ENCODE peak calls at places on chromosome 11, in ten cellular contexts. E, X, S, C, N, W, A, Z, F and I are unnamed samples.

GRCh38 chr11:61587541-61587941 is 6.7 kb upstream of the SYT7 start:
- DNase-seq in E (no peak), X (no peak), S (no peak), C (peak), N (peak), W (peak), A (no peak), Z (peak), F (no peak), I (peak)

GRCh38 chr11:116990061-116990473 is 108.2 kb downstream of the SIK3 start:
- DNase-seq in E (peak), X (peak), S (no peak), C (no peak), N (no peak), W (no peak), A (peak), Z (no peak), F (no peak), I (no peak)

GRCh38 chr11:69166186-69167115 is 10.7 kb downstream of the SMIM38 start:
- DNase-seq in E (peak), X (peak), S (no peak), C (peak), N (no peak), W (peak), A (peak), Z (peak), F (peak), I (no peak)

GRCh38 chr11:65421204-65422103 is 1.1 kb upstream of the NEAT1 start:
- DNase-seq in E (peak), X (peak), S (peak), C (peak), N (peak), W (peak), A (peak), Z (peak), F (peak), I (peak)

GRCh38 chr11:68264244-68264643 is 7.5 kb downstream of the C11orf24 start:
- DNase-seq in E (no peak), X (no peak), S (no peak), C (no peak), N (no peak), W (no peak), A (no peak), Z (no peak), F (no peak), I (no peak)

GRCh38 chr11:132496341-132496740 is 1036.0 kb downstream of the OPCML start:
- DNase-seq in E (no peak), X (peak), S (no peak), C (no peak), N (no peak), W (no peak), A (no peak), Z (no peak), F (no peak), I (no peak)

GRCh38 chr11:113550179-113550578 is 75.0 kb upstream of the DRD2 start:
- DNase-seq in E (no peak), X (no peak), S (no peak), C (no peak), N (no peak), W (no peak), A (no peak), Z (peak), F (peak), I (no peak)

GRCh38 chr11:46235777-46236688 is 41.4 kb upstream of the CREB3L1 start:
- DNase-seq in E (no peak), X (no peak), S (no peak), C (no peak), N (no peak), W (no peak), A (no peak), Z (no peak), F (no peak), I (no peak)

GRCh38 chr11:93541884-93542752 is 1.1 kb downstream of the SMCO4 start:
- DNase-seq in E (no peak), X (peak), S (no peak), C (no peak), N (peak), W (peak), A (no peak), Z (peak), F (peak), I (peak)

GRCh38 chr11:35752115-35752514 is 89.5 kb downstream of the TRIM44 start:
- DNase-seq in E (no peak), X (peak), S (no peak), C (no peak), N (no peak), W (no peak), A (no peak), Z (no peak), F (no peak), I (no peak)

GRCh38 chr11:61752117-61752924 is at the start of gene MYRF:
- DNase-seq in E (no peak), X (no peak), S (peak), C (peak), N (peak), W (peak), A (peak), Z (no peak), F (peak), I (peak)

GRCh38 chr11:5507177-5507576 is 2.6 kb downstream of the UBQLN3 start:
- DNase-seq in E (no peak), X (no peak), S (no peak), C (no peak), N (no peak), W (no peak), A (no peak), Z (no peak), F (no peak), I (no peak)

GRCh38 chr11:87675993-87676392 is 499.2 kb downstream of the RAB38 start:
- DNase-seq in E (no peak), X (no peak), S (no peak), C (no peak), N (no peak), W (no peak), A (no peak), Z (no peak), F (no peak), I (no peak)

GRCh38 chr11:64056213-64056785 is 20.6 kb downstream of the FLRT1 start:
- DNase-seq in E (no peak), X (no peak), S (no peak), C (no peak), N (no peak), W (no peak), A (peak), Z (no peak), F (peak), I (no peak)

GRCh38 chr11:76674517-76675400 is 4.2 kb upstream of the LRRC32 start:
- DNase-seq in E (no peak), X (no peak), S (no peak), C (no peak), N (no peak), W (peak), A (no peak), Z (no peak), F (no peak), I (no peak)

GRCh38 chr11:111269146-111269868 is 23.8 kb downstream of the POU2AF2 start:
- DNase-seq in E (no peak), X (no peak), S (no peak), C (no peak), N (no peak), W (no peak), A (peak), Z (no peak), F (no peak), I (no peak)

GRCh38 chr11:69828971-69829344 is 9.7 kb upstream of the FGF3 start:
- DNase-seq in E (no peak), X (no peak), S (no peak), C (no peak), N (no peak), W (no peak), A (no peak), Z (no peak), F (no peak), I (no peak)

GRCh38 chr11:66559141-66559861 is 9.1 kb downstream of the CTSF start:
- DNase-seq in E (no peak), X (no peak), S (peak), C (no peak), N (peak), W (no peak), A (no peak), Z (no peak), F (peak), I (peak)

GRCh38 chr11:76698321-76699043 is 27.9 kb upstream of the LRRC32 start:
- DNase-seq in E (no peak), X (no peak), S (no peak), C (no peak), N (no peak), W (peak), A (no peak), Z (peak), F (no peak), I (no peak)

GRCh38 chr11:1942541-1943260 is 4.4 kb upstream of the MRPL23 start:
- DNase-seq in E (no peak), X (no peak), S (no peak), C (no peak), N (peak), W (peak), A (no peak), Z (no peak), F (no peak), I (peak)

GRCh38 chr11:120354068-120354467 is 17.9 kb downstream of the ARHGEF12 start:
- DNase-seq in E (no peak), X (no peak), S (no peak), C (no peak), N (no peak), W (no peak), A (no peak), Z (peak), F (no peak), I (no peak)